ENCODE peak calls at places on chromosomes 6 and 20, in four cellular contexts. L is adipocyte, A is neuronal stem cell, N is mammary epithelial cell. I is an unnamed sample.

GRCh38 chr6:159110013-159110412 is 59.2 kb upstream of the FNDC1 start:
- DNase-seq in A (peak), L (peak), N (peak), I (no peak)

GRCh38 chr20:35617397-35618031 is 1.9 kb downstream of the SPAG4 start:
- DNase-seq in N (peak), L (peak), A (peak), I (peak)

GRCh38 chr6:88483424-88483823 is 317.3 kb upstream of the CNR1 start:
- DNase-seq in L (no peak), N (no peak), A (no peak), I (no peak)

GRCh38 chr6:111894272-111894671 is 21.0 kb upstream of the FYN start:
- DNase-seq in A (no peak), L (peak), N (peak), I (no peak)

GRCh38 chr6:116847234-116847633 is 18.4 kb upstream of the GPRC6A start:
- DNase-seq in L (peak), A (no peak), N (peak), I (no peak)

GRCh38 chr6:104527761-104528415 is 331.8 kb downstream of the HACE1 start:
- DNase-seq in N (peak), A (no peak), L (peak), I (no peak)

GRCh38 chr6:149938571-149939462 is 3.0 kb upstream of the ULBP2 start:
- DNase-seq in L (peak), A (no peak), N (no peak), I (peak)

GRCh38 chr6:134368670-134369069 is 50.8 kb upstream of the SGK1 start:
- DNase-seq in A (no peak), L (no peak), N (no peak), I (no peak)

GRCh38 chr6:146312606-146313005 is 231.0 kb upstream of the RAB32 start:
- DNase-seq in A (no peak), N (peak), L (no peak), I (no peak)

GRCh38 chr6:142692942-142693341 is 252.0 kb downstream of the HIVEP2 start:
- DNase-seq in L (peak), A (peak), N (peak), I (peak)

GRCh38 chr6:150118642-150119041 is 24.2 kb upstream of the PPP1R14C start:
- DNase-seq in L (no peak), A (no peak), N (no peak), I (no peak)

GRCh38 chr20:63969851-63970713 is at the start of gene ZNF512B:
- DNase-seq in N (no peak), L (peak), A (no peak), I (peak)

GRCh38 chr6:157571269-157571668 is 190.3 kb downstream of the ZDHHC14 start:
- DNase-seq in N (no peak), A (no peak), L (no peak), I (no peak)

GRCh38 chr6:30705620-30706019 is 11.5 kb downstream of the MDC1 start:
- DNase-seq in A (no peak), L (no peak), N (no peak), I (peak)

GRCh38 chr6:42551202-42551601 is 12.6 kb upstream of the UBR2 start:
- DNase-seq in A (no peak), N (no peak), L (no peak), I (no peak)

GRCh38 chr20:4905612-4906011 is 95.7 kb downstream of the SLC23A2 start:
- DNase-seq in N (no peak), L (peak), A (no peak), I (no peak)

GRCh38 chr6:7424967-7425807 is 35.6 kb downstream of the RIOK1 start:
- DNase-seq in L (peak), A (no peak), N (peak), I (no peak)

GRCh38 chr6:10478187-10479040 is 42.7 kb upstream of the GCNT2 start:
- DNase-seq in L (peak), N (peak), A (peak), I (no peak)

GRCh38 chr20:33490023-33490933 is at the start of gene CBFA2T2:
- DNase-seq in N (peak), L (peak), A (no peak), I (peak)

GRCh38 chr20:25222461-25223178 is 25.3 kb upstream of the PYGB start:
- DNase-seq in L (no peak), N (no peak), A (no peak), I (peak)

GRCh38 chr6:14661188-14661587 is 543.6 kb downstream of the CD83 start:
- DNase-seq in N (peak), L (no peak), A (no peak), I (no peak)

GRCh38 chr6:7086488-7086887 is 21.3 kb upstream of the RREB1 start:
- DNase-seq in A (no peak), L (no peak), N (no peak), I (no peak)

GRCh38 chr6:30357678-30358339 is 12.9 kb downstream of the RPP21 start:
- DNase-seq in A (peak), N (peak), L (peak), I (no peak)

GRCh38 chr20:7775072-7775471 is 165.2 kb downstream of the HAO1 start:
- DNase-seq in L (peak), A (no peak), N (no peak), I (no peak)

GRCh38 chr6:133973109-133973971 is 20.3 kb downstream of the TBPL1 start:
- DNase-seq in L (peak), A (peak), N (peak), I (no peak)

GRCh38 chr20:13546497-13547131 is 92.1 kb downstream of the TASP1 start:
- DNase-seq in A (peak), L (peak), N (peak), I (peak)

GRCh38 chr6:140134224-140134623 is 759.8 kb upstream of the CITED2 start:
- DNase-seq in A (no peak), L (no peak), N (no peak), I (no peak)

GRCh38 chr20:63675681-63676368 is 17.7 kb downstream of the RTEL1 start:
- DNase-seq in L (no peak), N (no peak), A (no peak), I (no peak)

GRCh38 chr6:5813625-5814027 is 193.1 kb downstream of the NRN1 start:
- DNase-seq in L (no peak), N (no peak), A (no peak), I (no peak)

GRCh38 chr6:28747631-28748157 is 176.1 kb downstream of the TRIM27 start:
- DNase-seq in A (no peak), L (peak), N (peak), I (no peak)

GRCh38 chr6:28750926-28751458 is 172.8 kb downstream of the TRIM27 start:
- DNase-seq in A (no peak), L (no peak), N (no peak), I (no peak)

GRCh38 chr6:28751514-28751913 is 172.3 kb downstream of the TRIM27 start:
- DNase-seq in N (no peak), L (no peak), A (no peak), I (no peak)

GRCh38 chr6:28743271-28743789 is 180.5 kb downstream of the TRIM27 start:
- DNase-seq in L (no peak), N (no peak), A (no peak), I (no peak)

DNA sequence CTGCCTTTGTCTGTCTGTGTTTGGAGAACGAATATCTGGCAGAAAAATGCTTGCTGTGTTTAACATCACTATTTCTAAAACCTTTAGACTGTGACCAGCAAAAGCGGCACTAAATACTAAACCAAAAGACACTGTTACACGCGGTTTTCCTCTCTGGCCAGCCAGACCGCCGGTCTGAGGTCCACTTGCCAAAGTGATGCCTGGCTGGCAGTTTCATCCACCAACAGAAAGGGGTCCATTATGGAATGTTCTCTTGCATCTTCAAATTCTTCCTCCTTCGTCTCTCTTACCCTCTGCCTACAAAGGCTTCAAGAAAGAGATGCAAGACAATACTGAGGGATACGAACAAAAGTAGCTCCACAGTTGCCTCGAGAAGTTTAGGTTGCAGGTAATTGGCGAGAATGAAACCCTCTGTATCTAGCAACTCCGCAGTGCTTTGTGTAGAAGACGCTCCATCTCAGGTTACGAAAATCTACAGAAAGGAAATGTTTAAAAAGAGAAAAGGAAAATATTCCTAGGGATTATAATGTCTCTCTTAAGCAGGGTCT is 176.6 kb downstream of the TRIM27 start:
- DNase-seq in N (no peak), A (no peak), L (peak), I (no peak)
- H3K9ac ChIP-seq in N (no peak), A (no peak), L (no peak), I (no peak)

GRCh38 chr6:99553888-99554287 is 14.6 kb downstream of the CCNC start:
- DNase-seq in N (no peak), L (no peak), A (no peak), I (no peak)
- H3K9ac ChIP-seq in N (no peak), L (no peak), A (no peak), I (no peak)

GRCh38 chr6:127946388-127946787 is 45.5 kb upstream of the THEMIS start:
- DNase-seq in L (no peak), A (no peak), N (no peak), I (no peak)
- H3K9ac ChIP-seq in L (no peak), A (no peak), N (no peak), I (no peak)

GRCh38 chr6:168885741-168886140 is 367.9 kb downstream of the THBS2 start:
- DNase-seq in A (no peak), N (no peak), L (no peak), I (no peak)

GRCh38 chr6:168884646-168885086 is 369.0 kb downstream of the THBS2 start:
- DNase-seq in A (peak), N (peak), L (peak), I (peak)

GRCh38 chr6:168884050-168884645 is 369.5 kb downstream of the THBS2 start:
- DNase-seq in L (no peak), A (no peak), N (no peak), I (no peak)

GRCh38 chr6:168885196-168885595 is 368.4 kb downstream of the THBS2 start:
- DNase-seq in N (no peak), L (no peak), A (no peak), I (no peak)

GRCh38 chr6:168883410-168884049 is 370.1 kb downstream of the THBS2 start:
- DNase-seq in N (no peak), A (no peak), L (no peak), I (no peak)
- H3K9ac ChIP-seq in N (no peak), A (no peak), L (no peak), I (no peak)

GRCh38 chr6:80165819-80166218 is 59.3 kb downstream of the BCKDHB start:
- DNase-seq in N (no peak), A (no peak), L (no peak), I (no peak)
- H3K9ac ChIP-seq in N (no peak), A (no peak), L (no peak), I (no peak)

DNA sequence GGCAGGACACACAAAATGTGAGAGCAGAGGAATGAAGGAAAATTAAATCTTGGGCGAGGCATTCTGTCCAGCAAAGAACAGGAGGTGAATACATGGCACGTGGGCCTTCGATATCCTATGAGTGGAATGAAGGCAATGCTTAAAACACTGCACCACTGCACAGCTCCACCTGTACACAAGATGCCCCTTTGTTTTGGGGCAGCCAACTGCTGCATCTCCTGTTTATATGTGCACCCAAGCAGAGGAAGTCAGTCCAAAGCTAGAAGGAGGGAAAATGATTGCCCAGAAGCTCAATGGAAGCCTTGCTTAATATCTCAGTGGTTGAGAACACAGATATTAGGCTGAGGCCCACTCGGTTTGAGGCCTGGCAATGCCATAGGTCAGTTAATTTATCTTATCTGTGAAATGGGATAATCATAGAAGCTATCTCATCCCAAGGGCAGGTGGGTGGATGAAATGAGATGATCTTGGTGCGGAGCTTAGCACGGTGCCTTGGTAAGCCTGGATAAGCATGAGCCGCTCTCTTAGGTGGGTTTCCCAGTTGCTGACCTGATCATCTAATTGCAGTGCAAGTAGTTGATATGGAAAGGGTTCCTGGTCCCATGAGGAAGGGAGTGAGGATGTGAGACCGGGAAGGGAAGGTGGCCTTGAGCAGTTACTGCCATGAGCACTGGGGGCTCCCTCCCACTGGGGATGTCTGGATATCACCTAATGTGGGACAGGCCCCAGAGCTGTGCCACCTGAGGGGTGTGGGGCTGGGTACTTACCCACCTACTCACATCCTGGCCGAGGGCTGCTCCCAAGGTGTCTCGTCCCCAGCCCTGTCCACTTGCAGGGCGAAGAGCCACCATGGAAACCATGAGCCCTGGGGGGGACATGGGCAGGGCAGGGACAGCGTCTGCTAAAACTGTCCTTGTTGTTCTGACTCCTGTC is 9.9 kb downstream of the BANF2 start:
- DNase-seq in N (no peak), A (no peak), L (no peak), I (no peak)
- H3K9ac ChIP-seq in N (no peak), A (peak), L (no peak), I (no peak)

I was measured in kidney.